ENCODE peak calls at places on chromosomes 4 and X, in four cellular contexts. Y is BJ, N is AML-193, P is adipocyte. X is an unnamed sample.

GRCh38 chr4:7217453-7218310 is 25.3 kb downstream of the SORCS2 start:
- DNase-seq in N (no peak), P (peak; percentile 27), Y (no peak), X (peak; percentile 40)

GRCh38 chr4:104436542-104436941 is 58.2 kb downstream of the CXXC4 start:
- DNase-seq in N (no peak), P (no peak), Y (no peak), X (no peak)

GRCh38 chr4:156312261-156312847 is 358.7 kb upstream of the CTSO start:
- DNase-seq in P (no peak), Y (no peak), N (no peak), X (peak; percentile 29)

GRCh38 chr4:18980516-18981233 is 959.1 kb upstream of the LCORL start:
- DNase-seq in P (no peak), N (no peak), Y (no peak), X (no peak)

GRCh38 chr4:16785800-16786527 is 112.5 kb downstream of the LDB2 start:
- DNase-seq in N (no peak), P (peak; percentile 50), Y (peak; percentile 44), X (no peak)

GRCh38 chrX:124098089-124098488 is 136.6 kb downstream of the STAG2 start:
- DNase-seq in Y (no peak), N (peak; percentile 49), P (peak; percentile 66), X (peak; percentile 48)

GRCh38 chr4:26891867-26892266 is 31.2 kb downstream of the STIM2 start:
- DNase-seq in P (no peak), Y (no peak), N (no peak), X (no peak)

GRCh38 chr4:40878548-40879055 is 128.8 kb downstream of the NSUN7 start:
- DNase-seq in N (no peak), Y (no peak), P (no peak), X (no peak)

GRCh38 chr4:168744021-168744420 is 247.2 kb downstream of the PALLD start:
- DNase-seq in N (no peak), P (no peak), Y (no peak), X (no peak)

GRCh38 chr4:124322234-124322831 is 390.2 kb downstream of the ANKRD50 start:
- DNase-seq in N (peak; percentile 21), Y (no peak), P (peak; percentile 86), X (peak; percentile 78)

GRCh38 chr4:72582853-72583252 is 13.8 kb upstream of the ADAMTS3 start:
- DNase-seq in P (no peak), Y (no peak), N (no peak), X (no peak)

GRCh38 chr4:116005806-116006088 is 892.3 kb upstream of the NDST4 start:
- DNase-seq in P (peak; percentile 4), Y (no peak), N (no peak), X (no peak)

GRCh38 chr4:84418032-84418709 is 80.9 kb downstream of the NKX6-1 start:
- DNase-seq in Y (no peak), P (no peak), N (no peak), X (no peak)

GRCh38 chrX:109635151-109635550 is 10.2 kb upstream of the KCNE5 start:
- DNase-seq in Y (no peak), N (peak; percentile 18), P (peak; percentile 18), X (peak; percentile 34)

GRCh38 chrX:78123190-78123589 is 16.3 kb downstream of the TAF9B start:
- DNase-seq in N (no peak), Y (no peak), P (no peak), X (no peak)

GRCh38 chrX:41100819-41101218 is 15.6 kb downstream of the USP9X start:
- DNase-seq in N (no peak), P (no peak), Y (no peak), X (no peak)

GRCh38 chrX:54446084-54446483 is 5.9 kb downstream of the TSR2 start:
- DNase-seq in Y (no peak), N (no peak), P (no peak), X (no peak)

GRCh38 chrX:101417981-101418841 is 10.2 kb downstream of the HNRNPH2 start:
- DNase-seq in N (peak; percentile 28), P (peak; percentile 62), Y (no peak), X (no peak)

GRCh38 chrX:153888344-153888743 is 2.4 kb upstream of the L1CAM start:
- DNase-seq in P (no peak), Y (no peak), N (no peak), X (no peak)

GRCh38 chr4:136713140-136713539 is 819.2 kb downstream of the PCDH18 start:
- DNase-seq in P (peak; percentile 69), Y (no peak), N (no peak), X (peak; percentile 29)

GRCh38 chr4:95877636-95878035 is 37.7 kb downstream of the PDHA2 start:
- DNase-seq in P (no peak), Y (no peak), N (no peak), X (no peak)

GRCh38 chrX:109485470-109486340 is 3.8 kb upstream of the GUCY2F start:
- DNase-seq in Y (peak; percentile 15), P (peak; percentile 89), N (peak; percentile 59), X (peak; percentile 77)

GRCh38 chr4:147916351-147916750 is 184.5 kb downstream of the ARHGAP10 start:
- DNase-seq in N (no peak), P (peak; percentile 64), Y (no peak), X (peak; percentile 23)

GRCh38 chr4:47718691-47719090 is 119.2 kb downstream of the CORIN start:
- DNase-seq in Y (no peak), N (no peak), P (no peak), X (no peak)

GRCh38 chr4:158130204-158130603 is 42.6 kb downstream of the GASK1B start:
- DNase-seq in Y (no peak), N (no peak), P (no peak), X (no peak)

GRCh38 chr4:143352052-143352451 is 15.4 kb downstream of the GAB1 start:
- DNase-seq in P (no peak), N (no peak), Y (no peak), X (peak; percentile 39)

GRCh38 chr4:155809835-155810234 is 51.0 kb downstream of the GUCY1B1 start:
- DNase-seq in Y (peak; percentile 36), N (peak; percentile 90), P (peak; percentile 93), X (peak; percentile 94)

GRCh38 chr4:19178835-19179234 is 1072.9 kb upstream of the SLIT2 start:
- DNase-seq in N (no peak), P (no peak), Y (no peak), X (no peak)

GRCh38 chrX:23503835-23504539 is 163.3 kb upstream of the PRDX4 start:
- DNase-seq in P (peak; percentile 6), Y (peak; percentile 6), N (no peak), X (peak; percentile 73)

GRCh38 chr4:122764071-122764807 is 31.7 kb downstream of the BBS12 start:
- DNase-seq in Y (no peak), P (peak; percentile 73), N (no peak), X (peak; percentile 47)

GRCh38 chr4:5619913-5620625 is 88.3 kb downstream of the EVC2 start:
- DNase-seq in N (no peak), Y (no peak), P (no peak), X (no peak)

GRCh38 chrX:101774340-101774739 is 114.7 kb upstream of the ARMCX2 start:
- DNase-seq in P (no peak), Y (no peak), N (no peak), X (no peak)